ENCODE peak calls at places on chromosome 6, in six cellular contexts. One of them, this sample, is unnamed.

GRCh38 chr6:11364971-11365397 is 132.5 kb upstream of the NEDD9 start:
- DNase-seq in NT2/D1: no peak
- DNase-seq in C1 segment of cervical spinal cord: no peak
- DNase-seq in NCI-H1694: no peak
- DNase-seq in AG08396: no peak
- DNase-seq in HEK293T: no peak
- DNase-seq in this sample: peak

GRCh38 chr6:41451515-41452163 is 94.5 kb upstream of the FOXP4 start:
- DNase-seq in NCI-H1694: no peak
- DNase-seq in AG08396: peak
- DNase-seq in NT2/D1: no peak
- DNase-seq in C1 segment of cervical spinal cord: no peak
- DNase-seq in HEK293T: no peak
- DNase-seq in this sample: no peak

GRCh38 chr6:7479801-7480266 is 61.6 kb upstream of the DSP start:
- DNase-seq in NCI-H1694: no peak
- DNase-seq in C1 segment of cervical spinal cord: no peak
- DNase-seq in NT2/D1: no peak
- DNase-seq in AG08396: no peak
- DNase-seq in HEK293T: peak
- DNase-seq in this sample: peak

GRCh38 chr6:149580880-149581279 is 14.7 kb downstream of the GINM1 start:
- DNase-seq in C1 segment of cervical spinal cord: no peak
- DNase-seq in HEK293T: no peak
- DNase-seq in AG08396: no peak
- DNase-seq in NCI-H1694: no peak
- DNase-seq in NT2/D1: no peak
- DNase-seq in this sample: no peak

GRCh38 chr6:68633654-68634502 is 1.2 kb upstream of the ADGRB3 start:
- DNase-seq in HEK293T: no peak
- DNase-seq in NT2/D1: no peak
- DNase-seq in C1 segment of cervical spinal cord: no peak
- DNase-seq in AG08396: no peak
- DNase-seq in NCI-H1694: no peak
- DNase-seq in this sample: no peak

GRCh38 chr6:111843347-111844147 is 29.7 kb downstream of the FYN start:
- DNase-seq in AG08396: no peak
- DNase-seq in C1 segment of cervical spinal cord: no peak
- DNase-seq in HEK293T: no peak
- DNase-seq in NCI-H1694: no peak
- DNase-seq in NT2/D1: no peak
- DNase-seq in this sample: no peak

GRCh38 chr6:100944644-100945043 is 63.5 kb upstream of the ASCC3 start:
- DNase-seq in NT2/D1: no peak
- DNase-seq in NCI-H1694: no peak
- DNase-seq in C1 segment of cervical spinal cord: no peak
- DNase-seq in AG08396: no peak
- DNase-seq in HEK293T: no peak
- DNase-seq in this sample: no peak

GRCh38 chr6:125102901-125103300 is 50.7 kb upstream of the TPD52L1 start:
- DNase-seq in NCI-H1694: no peak
- DNase-seq in NT2/D1: no peak
- DNase-seq in C1 segment of cervical spinal cord: no peak
- DNase-seq in HEK293T: no peak
- DNase-seq in AG08396: peak
- DNase-seq in this sample: peak

GRCh38 chr6:81166770-81167169 is 585.7 kb downstream of the TENT5A start:
- DNase-seq in NT2/D1: no peak
- DNase-seq in NCI-H1694: no peak
- DNase-seq in AG08396: peak
- DNase-seq in C1 segment of cervical spinal cord: no peak
- DNase-seq in HEK293T: no peak
- DNase-seq in this sample: no peak

GRCh38 chr6:163352966-163353365 is 61.6 kb upstream of the QKI start:
- DNase-seq in HEK293T: no peak
- DNase-seq in C1 segment of cervical spinal cord: no peak
- DNase-seq in NCI-H1694: no peak
- DNase-seq in NT2/D1: no peak
- DNase-seq in AG08396: no peak
- DNase-seq in this sample: no peak

GRCh38 chr6:116349216-116349615 is 21.5 kb upstream of the DSE start:
- DNase-seq in AG08396: no peak
- DNase-seq in NCI-H1694: no peak
- DNase-seq in C1 segment of cervical spinal cord: no peak
- DNase-seq in HEK293T: no peak
- DNase-seq in NT2/D1: no peak
- DNase-seq in this sample: no peak

GRCh38 chr6:17478223-17478907 is 85.0 kb downstream of the CAP2 start:
- DNase-seq in NT2/D1: no peak
- DNase-seq in HEK293T: no peak
- DNase-seq in NCI-H1694: no peak
- DNase-seq in C1 segment of cervical spinal cord: no peak
- DNase-seq in AG08396: no peak
- DNase-seq in this sample: no peak

GRCh38 chr6:88013554-88013953 is 34.1 kb upstream of the SPACA1 start:
- DNase-seq in NCI-H1694: no peak
- DNase-seq in AG08396: no peak
- DNase-seq in HEK293T: peak
- DNase-seq in C1 segment of cervical spinal cord: no peak
- DNase-seq in NT2/D1: no peak
- DNase-seq in this sample: no peak

GRCh38 chr6:15358579-15359327 is 112.9 kb downstream of the JARID2 start:
- DNase-seq in C1 segment of cervical spinal cord: no peak
- DNase-seq in NT2/D1: no peak
- DNase-seq in AG08396: no peak
- DNase-seq in HEK293T: no peak
- DNase-seq in NCI-H1694: no peak
- DNase-seq in this sample: no peak

GRCh38 chr6:41596807-41597206 is 41.5 kb upstream of the MDFI start:
- DNase-seq in C1 segment of cervical spinal cord: no peak
- DNase-seq in NT2/D1: no peak
- DNase-seq in AG08396: no peak
- DNase-seq in HEK293T: no peak
- DNase-seq in NCI-H1694: no peak
- DNase-seq in this sample: no peak

GRCh38 chr6:89566930-89567634 is 71.5 kb downstream of the LYRM2 start:
- DNase-seq in NT2/D1: no peak
- DNase-seq in AG08396: no peak
- DNase-seq in C1 segment of cervical spinal cord: no peak
- DNase-seq in NCI-H1694: no peak
- DNase-seq in HEK293T: no peak
- DNase-seq in this sample: no peak

GRCh38 chr6:44180886-44181285 is 22.3 kb downstream of the CAPN11 start:
- DNase-seq in NT2/D1: no peak
- DNase-seq in AG08396: no peak
- DNase-seq in HEK293T: no peak
- DNase-seq in C1 segment of cervical spinal cord: no peak
- DNase-seq in NCI-H1694: no peak
- DNase-seq in this sample: no peak

GRCh38 chr6:160427312-160428068 is 79.3 kb downstream of the SLC22A3 start:
- DNase-seq in C1 segment of cervical spinal cord: no peak
- DNase-seq in NCI-H1694: no peak
- DNase-seq in HEK293T: no peak
- DNase-seq in NT2/D1: no peak
- DNase-seq in AG08396: no peak
- DNase-seq in this sample: no peak

GRCh38 chr6:108497883-108498282 is 62.8 kb upstream of the FOXO3 start:
- DNase-seq in HEK293T: peak
- DNase-seq in C1 segment of cervical spinal cord: no peak
- DNase-seq in NCI-H1694: no peak
- DNase-seq in AG08396: peak
- DNase-seq in NT2/D1: peak
- DNase-seq in this sample: peak

GRCh38 chr6:111978826-111979225 is 75.1 kb upstream of the CCN6 start:
- DNase-seq in C1 segment of cervical spinal cord: no peak
- DNase-seq in HEK293T: no peak
- DNase-seq in NCI-H1694: no peak
- DNase-seq in AG08396: no peak
- DNase-seq in NT2/D1: no peak
- DNase-seq in this sample: no peak

GRCh38 chr6:14858808-14859207 is 387.1 kb upstream of the JARID2 start:
- DNase-seq in C1 segment of cervical spinal cord: no peak
- DNase-seq in AG08396: no peak
- DNase-seq in NT2/D1: no peak
- DNase-seq in HEK293T: no peak
- DNase-seq in NCI-H1694: no peak
- DNase-seq in this sample: no peak

GRCh38 chr6:17395112-17395511 is 1.7 kb downstream of the CAP2 start:
- DNase-seq in C1 segment of cervical spinal cord: no peak
- DNase-seq in NT2/D1: no peak
- DNase-seq in AG08396: no peak
- DNase-seq in HEK293T: no peak
- DNase-seq in NCI-H1694: no peak
- DNase-seq in this sample: no peak

This sample was measured in lung microvascular endothelial cell.